ENCODE peak calls at places on chromosomes 5 and 9, in four cellular contexts. One of them, this sample, is unnamed.

GRCh38 chr5:157280927-157281326 is 15.0 kb downstream of the CYFIP2 start:
- DNase-seq in Panc1: no peak
- DNase-seq in hepatocyte: no peak
- DNase-seq in lower lobe of right lung: no peak
- DNase-seq in this sample: no peak

GRCh38 chr9:75067894-75068293 is 20.1 kb downstream of the NMRK1 start:
- DNase-seq in Panc1: no peak
- DNase-seq in hepatocyte: no peak
- DNase-seq in lower lobe of right lung: no peak
- DNase-seq in this sample: no peak

GRCh38 chr5:168413596-168413995 is 72.7 kb upstream of the RARS1 start:
- DNase-seq in Panc1: no peak
- DNase-seq in hepatocyte: no peak
- DNase-seq in lower lobe of right lung: no peak
- DNase-seq in this sample: no peak

GRCh38 chr5:73615085-73615484 is 10.9 kb upstream of the ARHGEF28 start:
- DNase-seq in Panc1: no peak
- DNase-seq in hepatocyte: peak; percentile 7
- DNase-seq in lower lobe of right lung: no peak
- DNase-seq in this sample: no peak

GRCh38 chr9:113621309-113621791 is 157.8 kb downstream of the RGS3 start:
- DNase-seq in Panc1: no peak
- DNase-seq in hepatocyte: peak; percentile 66
- DNase-seq in lower lobe of right lung: no peak
- DNase-seq in this sample: peak; percentile 75

GRCh38 chr5:96627792-96628191 is 34.4 kb upstream of the CAST start:
- DNase-seq in Panc1: no peak
- DNase-seq in hepatocyte: no peak
- DNase-seq in lower lobe of right lung: no peak
- DNase-seq in this sample: no peak

GRCh38 chr5:38148021-38148625 is 110.2 kb upstream of the EGFLAM start:
- DNase-seq in Panc1: no peak
- DNase-seq in hepatocyte: no peak
- DNase-seq in lower lobe of right lung: no peak
- DNase-seq in this sample: no peak

GRCh38 chr5:79983618-79984017 is 7.4 kb downstream of the MTX3 start:
- DNase-seq in Panc1: no peak
- DNase-seq in hepatocyte: no peak
- DNase-seq in lower lobe of right lung: no peak
- DNase-seq in this sample: no peak

GRCh38 chr5:4042311-4042710 is 446.7 kb downstream of the IRX1 start:
- DNase-seq in Panc1: no peak
- DNase-seq in hepatocyte: no peak
- DNase-seq in lower lobe of right lung: no peak
- DNase-seq in this sample: no peak

GRCh38 chr9:126719677-126720435 is 85.0 kb upstream of the ZBTB43 start:
- DNase-seq in Panc1: no peak
- DNase-seq in hepatocyte: peak; percentile 83
- DNase-seq in lower lobe of right lung: peak; percentile 92
- DNase-seq in this sample: peak; percentile 89

GRCh38 chr9:5869315-5870019 is 21.2 kb upstream of the MLANA start:
- DNase-seq in Panc1: no peak
- DNase-seq in hepatocyte: no peak
- DNase-seq in lower lobe of right lung: no peak
- DNase-seq in this sample: no peak

GRCh38 chr9:93172646-93173364 is 11.1 kb upstream of the WNK2 start:
- DNase-seq in Panc1: no peak
- DNase-seq in hepatocyte: no peak
- DNase-seq in lower lobe of right lung: no peak
- DNase-seq in this sample: no peak

GRCh38 chr9:127237801-127238200 is 26.8 kb upstream of the GARNL3 start:
- DNase-seq in Panc1: no peak
- DNase-seq in hepatocyte: no peak
- DNase-seq in lower lobe of right lung: no peak
- DNase-seq in this sample: no peak

GRCh38 chr9:74610523-74611061 is 113.5 kb downstream of the RORB start:
- DNase-seq in Panc1: no peak
- DNase-seq in hepatocyte: no peak
- DNase-seq in lower lobe of right lung: no peak
- DNase-seq in this sample: no peak

GRCh38 chr5:42898760-42899159 is 87.1 kb upstream of the SELENOP start:
- DNase-seq in Panc1: no peak
- DNase-seq in hepatocyte: no peak
- DNase-seq in lower lobe of right lung: no peak
- DNase-seq in this sample: no peak

GRCh38 chr9:84875193-84875592 is 205.7 kb downstream of the NTRK2 start:
- DNase-seq in Panc1: no peak
- DNase-seq in hepatocyte: no peak
- DNase-seq in lower lobe of right lung: no peak
- DNase-seq in this sample: no peak

GRCh38 chr9:35618854-35619799 is 914 bp upstream of the CD72 start:
- DNase-seq in Panc1: no peak
- DNase-seq in hepatocyte: no peak
- DNase-seq in lower lobe of right lung: no peak
- DNase-seq in this sample: no peak

GRCh38 chr9:1047605-1048235 is 2.4 kb upstream of the DMRT2 start:
- DNase-seq in Panc1: no peak
- DNase-seq in hepatocyte: no peak
- DNase-seq in lower lobe of right lung: no peak
- DNase-seq in this sample: no peak

GRCh38 chr5:15783734-15784133 is 283.8 kb downstream of the FBXL7 start:
- DNase-seq in Panc1: no peak
- DNase-seq in hepatocyte: no peak
- DNase-seq in lower lobe of right lung: no peak
- DNase-seq in this sample: no peak

GRCh38 chr9:99866398-99866797 is 40.1 kb upstream of the STX17 start:
- DNase-seq in Panc1: no peak
- DNase-seq in hepatocyte: no peak
- DNase-seq in lower lobe of right lung: no peak
- DNase-seq in this sample: no peak

GRCh38 chr5:95857185-95857945 is 34.8 kb upstream of the GLRX start:
- DNase-seq in Panc1: no peak
- DNase-seq in hepatocyte: peak; percentile 60
- DNase-seq in lower lobe of right lung: peak; percentile 77
- DNase-seq in this sample: no peak

GRCh38 chr5:92850886-92851285 is 730.1 kb downstream of the NR2F1-AS1 start:
- DNase-seq in Panc1: no peak
- DNase-seq in hepatocyte: no peak
- DNase-seq in lower lobe of right lung: no peak
- DNase-seq in this sample: no peak

GRCh38 chr5:109409844-109410388 is at the start of gene PJA2:
- DNase-seq in Panc1: peak; percentile 99
- DNase-seq in hepatocyte: peak; percentile 99
- DNase-seq in lower lobe of right lung: peak; percentile 99
- DNase-seq in this sample: peak; percentile 99

GRCh38 chr9:121305269-121305994 is 37.5 kb downstream of the GSN start:
- DNase-seq in Panc1: no peak
- DNase-seq in hepatocyte: no peak
- DNase-seq in lower lobe of right lung: no peak
- DNase-seq in this sample: no peak

GRCh38 chr5:32572778-32573480 is 12.4 kb upstream of the SUB1 start:
- DNase-seq in Panc1: no peak
- DNase-seq in hepatocyte: no peak
- DNase-seq in lower lobe of right lung: no peak
- DNase-seq in this sample: no peak

GRCh38 chr5:2874099-2874498 is 122.6 kb upstream of the IRX2 start:
- DNase-seq in Panc1: no peak
- DNase-seq in hepatocyte: no peak
- DNase-seq in lower lobe of right lung: no peak
- DNase-seq in this sample: no peak

GRCh38 chr5:132420706-132421272 is 51.3 kb downstream of the SLC22A5 start:
- DNase-seq in Panc1: no peak
- DNase-seq in hepatocyte: no peak
- DNase-seq in lower lobe of right lung: no peak
- DNase-seq in this sample: no peak

GRCh38 chr5:92372766-92373165 is 989.6 kb upstream of the ARRDC3 start:
- DNase-seq in Panc1: no peak
- DNase-seq in hepatocyte: no peak
- DNase-seq in lower lobe of right lung: no peak
- DNase-seq in this sample: no peak

GRCh38 chr9:81855538-81855937 is 72.7 kb upstream of the SPATA31D4 start:
- DNase-seq in Panc1: no peak
- DNase-seq in hepatocyte: no peak
- DNase-seq in lower lobe of right lung: no peak
- DNase-seq in this sample: no peak

GRCh38 chr5:157100140-157100679 is 8.6 kb downstream of the HAVCR2 start:
- DNase-seq in Panc1: peak; percentile 18
- DNase-seq in hepatocyte: no peak
- DNase-seq in lower lobe of right lung: no peak
- DNase-seq in this sample: peak; percentile 19

GRCh38 chr5:111530298-111530740 is 18.0 kb upstream of the STARD4 start:
- DNase-seq in Panc1: no peak
- DNase-seq in hepatocyte: peak; percentile 76
- DNase-seq in lower lobe of right lung: peak; percentile 86
- DNase-seq in this sample: peak; percentile 79

GRCh38 chr5:149730620-149731331 is 666 bp downstream of the PPARGC1B start:
- DNase-seq in Panc1: no peak
- DNase-seq in hepatocyte: peak; percentile 58
- DNase-seq in lower lobe of right lung: peak; percentile 75
- DNase-seq in this sample: no peak

GRCh38 chr9:127278372-127278771 is 13.8 kb downstream of the GARNL3 start:
- DNase-seq in Panc1: no peak
- DNase-seq in hepatocyte: no peak
- DNase-seq in lower lobe of right lung: no peak
- DNase-seq in this sample: peak; percentile 25

GRCh38 chr9:96047741-96048115 is 172.2 kb downstream of the ERCC6L2 start:
- DNase-seq in Panc1: no peak
- DNase-seq in hepatocyte: no peak
- DNase-seq in lower lobe of right lung: no peak
- DNase-seq in this sample: no peak

GRCh38 chr9:96047116-96047639 is 171.7 kb downstream of the ERCC6L2 start:
- DNase-seq in Panc1: no peak
- DNase-seq in hepatocyte: no peak
- DNase-seq in lower lobe of right lung: no peak
- DNase-seq in this sample: no peak

GRCh38 chr9:96050048-96050875 is 174.8 kb downstream of the ERCC6L2 start:
- DNase-seq in Panc1: no peak
- DNase-seq in hepatocyte: no peak
- DNase-seq in lower lobe of right lung: no peak
- DNase-seq in this sample: no peak

GRCh38 chr9:96048954-96049831 is 173.7 kb downstream of the ERCC6L2 start:
- DNase-seq in Panc1: no peak
- DNase-seq in hepatocyte: no peak
- DNase-seq in lower lobe of right lung: no peak
- DNase-seq in this sample: no peak

GRCh38 chr9:96048116-96048953 is 172.8 kb downstream of the ERCC6L2 start:
- DNase-seq in Panc1: no peak
- DNase-seq in hepatocyte: peak; percentile 74
- DNase-seq in lower lobe of right lung: no peak
- DNase-seq in this sample: peak; percentile 44
- H3K4me3 ChIP-seq in Panc1: no peak overlapping the region
- H3K4me3 ChIP-seq in hepatocyte: no peak overlapping the region
- H3K4me3 ChIP-seq in lower lobe of right lung: no peak overlapping the region
- H3K4me3 ChIP-seq in this sample: no peak overlapping the region

DNA sequence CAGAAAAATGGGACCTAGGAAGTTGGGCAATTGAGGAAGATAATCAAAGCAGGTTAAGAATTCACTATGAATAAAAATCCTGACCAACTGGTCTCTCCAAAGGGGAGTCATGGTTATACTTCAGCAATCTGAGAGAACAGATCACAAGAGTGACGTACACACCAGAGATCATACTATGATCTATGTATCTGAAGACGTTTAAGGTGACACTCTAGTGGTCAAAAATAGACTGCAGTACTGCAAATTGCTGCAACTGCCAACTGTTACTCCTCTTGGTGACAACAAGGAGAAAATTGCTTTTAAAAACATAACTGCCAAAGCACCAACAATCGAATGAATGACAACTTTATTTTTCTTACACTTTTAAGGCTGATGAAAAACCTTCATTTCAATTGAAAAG is 4.9 kb downstream of the AK6 start:
- DNase-seq in Panc1: no peak
- DNase-seq in hepatocyte: peak; percentile 15
- DNase-seq in lower lobe of right lung: no peak
- DNase-seq in this sample: no peak
- H3K36me3 ChIP-seq in Panc1: peaks cover 17% of the 10 kb centered on the region
- H3K36me3 ChIP-seq in hepatocyte: no peaks in the 10 kb centered on the region
- H3K36me3 ChIP-seq in lower lobe of right lung: peaks cover 49% of the 10 kb centered on the region
- H3K36me3 ChIP-seq in this sample: peaks cover 2% of the 10 kb centered on the region

DNA sequence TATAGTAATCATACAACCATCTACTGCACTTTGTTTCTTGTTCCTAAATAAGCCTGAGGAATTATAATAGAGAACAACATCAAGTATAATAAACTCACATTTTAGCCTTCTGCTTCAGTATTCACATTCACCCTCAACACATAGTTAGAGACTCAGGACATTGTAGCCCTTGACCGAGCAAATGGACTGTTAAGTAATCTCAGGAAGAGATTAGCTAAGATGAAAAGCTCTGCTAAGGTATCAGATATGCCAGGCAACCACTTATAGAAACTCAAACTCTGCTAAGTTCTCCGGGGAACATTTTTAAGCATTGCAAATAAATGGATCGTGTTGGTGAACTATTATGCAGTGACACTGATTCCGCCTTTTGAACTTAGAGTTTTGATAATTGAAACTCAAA is 252.0 kb downstream of the DTWD2 start:
- DNase-seq in Panc1: no peak
- DNase-seq in hepatocyte: no peak
- DNase-seq in lower lobe of right lung: no peak
- DNase-seq in this sample: no peak
- TF ChIP-seq CTCF in Panc1: no peak
- TF ChIP-seq CTCF in hepatocyte: no peak
- TF ChIP-seq CTCF in lower lobe of right lung: no peak
- TF ChIP-seq CTCF in this sample: no peak

DNA sequence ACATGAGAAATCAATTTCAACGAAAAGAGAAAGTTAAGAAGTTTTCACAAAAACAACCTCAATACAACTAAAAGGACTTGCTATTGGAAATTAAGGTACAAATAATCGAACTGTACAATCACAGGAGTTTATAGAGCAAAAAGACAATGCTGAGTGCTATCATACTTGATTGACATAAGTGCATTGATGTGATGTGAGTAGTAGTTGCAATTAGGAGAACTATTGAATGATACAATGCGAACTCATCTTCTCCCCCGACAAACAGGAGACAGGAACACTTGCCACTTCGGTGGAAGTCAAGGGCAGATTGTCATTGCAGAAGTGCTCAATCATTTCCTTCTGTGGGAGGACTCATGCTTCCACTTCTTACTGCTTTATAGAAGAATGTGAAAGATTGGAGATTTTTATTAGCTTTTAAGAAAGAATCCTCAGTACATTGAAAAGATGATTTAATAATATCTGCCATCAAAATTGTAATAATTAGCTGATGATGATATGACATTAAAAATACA is 276.6 kb upstream of the MPDZ start:
- DNase-seq in Panc1: no peak
- DNase-seq in hepatocyte: no peak
- DNase-seq in lower lobe of right lung: no peak
- DNase-seq in this sample: no peak
- H3K4me3 ChIP-seq in Panc1: no peak overlapping the region
- H3K4me3 ChIP-seq in hepatocyte: no peak overlapping the region
- H3K4me3 ChIP-seq in lower lobe of right lung: no peak overlapping the region
- H3K4me3 ChIP-seq in this sample: no peak overlapping the region

This sample was measured in kidney epithelial cell.